ENCODE peak calls at places on chromosomes 11 and 22, in five cellular contexts. One of them, this sample, is unnamed.

GRCh38 chr22:24437820-24438328 is 10.5 kb downstream of the ADORA2A start:
- DNase-seq in neuronal stem cell: no peak
- DNase-seq in IMR-90: no peak
- DNase-seq in H1: no peak
- DNase-seq in mesendoderm: peak
- DNase-seq in this sample: no peak

GRCh38 chr22:22111267-22111751 is 128.7 kb upstream of the TOP3B start:
- DNase-seq in neuronal stem cell: no peak
- DNase-seq in IMR-90: peak
- DNase-seq in H1: no peak
- DNase-seq in mesendoderm: peak
- DNase-seq in this sample: peak

GRCh38 chr11:111542606-111543275 is 2.2 kb downstream of the LAYN start:
- DNase-seq in neuronal stem cell: no peak
- DNase-seq in IMR-90: no peak
- DNase-seq in H1: no peak
- DNase-seq in mesendoderm: no peak
- DNase-seq in this sample: no peak

GRCh38 chr11:124934862-124935547 is 842 bp downstream of the HEPACAM start:
- DNase-seq in neuronal stem cell: no peak
- DNase-seq in IMR-90: peak
- DNase-seq in H1: no peak
- DNase-seq in mesendoderm: no peak
- DNase-seq in this sample: peak

GRCh38 chr11:80297808-80298460 is 857.1 kb upstream of the TENM4 start:
- DNase-seq in neuronal stem cell: no peak
- DNase-seq in IMR-90: peak
- DNase-seq in H1: no peak
- DNase-seq in mesendoderm: no peak
- DNase-seq in this sample: peak

GRCh38 chr11:92298238-92298565 is 73.6 kb downstream of the FAT3 start:
- DNase-seq in neuronal stem cell: no peak
- DNase-seq in IMR-90: no peak
- DNase-seq in H1: no peak
- DNase-seq in mesendoderm: no peak
- DNase-seq in this sample: no peak

GRCh38 chr22:38243007-38243775 is 29.6 kb downstream of the TMEM184B start:
- DNase-seq in neuronal stem cell: no peak
- DNase-seq in IMR-90: peak
- DNase-seq in H1: no peak
- DNase-seq in mesendoderm: no peak
- DNase-seq in this sample: peak

GRCh38 chr22:19818264-19819208 is 36.1 kb downstream of the GNB1L start:
- DNase-seq in neuronal stem cell: no peak
- DNase-seq in IMR-90: no peak
- DNase-seq in H1: no peak
- DNase-seq in mesendoderm: no peak
- DNase-seq in this sample: no peak

GRCh38 chr11:15622231-15622890 is 507.6 kb downstream of the INSC start:
- DNase-seq in neuronal stem cell: peak
- DNase-seq in IMR-90: no peak
- DNase-seq in H1: no peak
- DNase-seq in mesendoderm: peak
- DNase-seq in this sample: no peak
- H2BK5ac ChIP-seq in neuronal stem cell: no peak
- H2BK5ac ChIP-seq in IMR-90: no peak
- H2BK5ac ChIP-seq in H1: no peak
- H2BK5ac ChIP-seq in mesendoderm: peak
- H2BK5ac ChIP-seq in this sample: no peak

GRCh38 chr11:102302241-102302640 is 15.0 kb upstream of the BIRC3 start:
- DNase-seq in neuronal stem cell: no peak
- DNase-seq in IMR-90: no peak
- DNase-seq in H1: no peak
- DNase-seq in mesendoderm: no peak
- DNase-seq in this sample: no peak

GRCh38 chr11:102306817-102307814 is 10.2 kb upstream of the BIRC3 start:
- DNase-seq in neuronal stem cell: no peak
- DNase-seq in IMR-90: no peak
- DNase-seq in H1: no peak
- DNase-seq in mesendoderm: peak
- DNase-seq in this sample: no peak

GRCh38 chr11:102304686-102305085 is 12.6 kb upstream of the BIRC3 start:
- DNase-seq in neuronal stem cell: no peak
- DNase-seq in IMR-90: no peak
- DNase-seq in H1: no peak
- DNase-seq in mesendoderm: no peak
- DNase-seq in this sample: no peak

GRCh38 chr11:102306048-102306575 is 11.2 kb upstream of the BIRC3 start:
- DNase-seq in neuronal stem cell: no peak
- DNase-seq in IMR-90: no peak
- DNase-seq in H1: no peak
- DNase-seq in mesendoderm: no peak
- DNase-seq in this sample: no peak

DNA sequence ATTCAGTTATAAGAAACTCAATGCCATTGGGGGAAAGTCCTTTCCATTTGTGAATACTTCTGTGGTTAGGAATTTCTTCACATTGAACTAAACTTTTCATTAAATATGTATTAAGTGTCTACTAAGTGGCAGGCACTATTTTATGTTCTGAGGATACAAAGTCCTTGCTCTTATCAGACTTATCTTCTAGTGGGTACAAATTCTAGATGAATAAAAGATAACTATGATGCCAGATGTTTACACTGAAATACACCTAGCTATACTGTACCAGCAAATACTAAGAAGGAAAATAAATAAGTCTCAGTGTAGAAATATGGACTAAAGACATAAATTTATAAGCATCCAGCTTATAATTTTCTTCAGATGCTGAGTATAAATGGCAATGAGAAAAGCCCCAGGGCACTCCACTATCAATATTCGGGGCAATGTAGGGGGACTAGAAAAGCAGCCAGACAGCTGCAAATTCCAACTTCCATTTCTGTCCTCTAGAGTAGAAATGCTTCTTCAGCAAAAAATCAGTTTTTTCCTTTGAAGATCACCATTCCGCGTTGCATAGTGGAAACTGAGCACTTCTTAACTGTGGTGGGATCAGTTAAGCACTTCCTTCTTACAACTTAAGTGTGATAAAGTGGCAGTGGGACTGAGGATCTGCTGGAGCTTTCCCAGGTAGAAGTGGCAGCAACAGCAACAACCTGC is 11.8 kb upstream of the BIRC3 start:
- DNase-seq in neuronal stem cell: no peak
- DNase-seq in IMR-90: no peak
- DNase-seq in H1: no peak
- DNase-seq in mesendoderm: no peak
- DNase-seq in this sample: no peak
- H3K4me3 ChIP-seq in neuronal stem cell: no peak
- H3K4me3 ChIP-seq in IMR-90: no peak
- H3K4me3 ChIP-seq in H1: no peak
- H3K4me3 ChIP-seq in mesendoderm: no peak
- H3K4me3 ChIP-seq in this sample: no peak

DNA sequence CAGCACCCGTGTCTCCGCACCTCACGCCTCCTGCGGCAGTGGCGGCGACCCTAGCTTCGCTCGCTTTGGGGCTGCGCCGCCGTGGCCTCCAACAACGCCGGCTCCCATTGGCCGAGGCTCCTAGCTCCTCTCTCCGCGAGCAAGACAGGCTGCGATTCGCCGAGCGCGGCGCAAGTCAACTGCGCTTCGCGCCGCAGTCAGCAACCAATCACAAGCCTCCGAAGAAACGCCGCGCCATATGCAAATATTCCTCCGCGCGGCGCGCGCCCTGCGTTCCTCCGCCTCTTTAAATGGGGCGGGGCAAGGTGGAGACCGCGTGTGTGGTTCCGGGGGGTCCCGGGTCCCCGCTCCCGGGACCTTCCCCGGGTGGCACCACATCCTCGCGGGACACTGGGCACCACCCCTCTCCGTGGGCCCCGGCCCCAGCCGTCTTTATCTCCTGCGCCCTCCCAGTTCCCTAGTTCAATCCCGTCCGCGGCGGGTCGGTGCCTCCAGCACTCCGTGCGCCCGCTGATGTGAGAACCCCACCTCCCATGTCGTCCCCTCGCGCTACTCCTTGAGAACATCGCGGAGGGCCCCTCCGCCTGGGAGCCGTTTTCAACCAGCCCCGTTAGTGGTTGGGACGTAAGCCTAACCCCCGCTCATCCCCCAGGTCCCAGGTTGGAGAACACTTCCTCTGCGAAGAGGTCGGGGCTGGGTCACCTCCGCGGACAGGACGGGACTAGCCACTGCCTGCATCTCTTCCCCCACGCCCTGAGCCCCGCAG is at the start of gene NAP1L4:
- DNase-seq in neuronal stem cell: peak
- DNase-seq in IMR-90: peak
- DNase-seq in H1: peak
- DNase-seq in mesendoderm: peak
- DNase-seq in this sample: peak
- H2BK5ac ChIP-seq in neuronal stem cell: no peak
- H2BK5ac ChIP-seq in IMR-90: peak
- H2BK5ac ChIP-seq in H1: peak
- H2BK5ac ChIP-seq in mesendoderm: peak
- H2BK5ac ChIP-seq in this sample: peak

GRCh38 chr11:119322360-119322739 is 5.4 kb upstream of the MCAM start:
- DNase-seq in neuronal stem cell: no peak
- DNase-seq in IMR-90: no peak
- DNase-seq in H1: no peak
- DNase-seq in mesendoderm: no peak
- DNase-seq in this sample: peak
- H3K4me3 ChIP-seq in neuronal stem cell: no peak
- H3K4me3 ChIP-seq in IMR-90: no peak
- H3K4me3 ChIP-seq in H1: no peak
- H3K4me3 ChIP-seq in mesendoderm: no peak
- H3K4me3 ChIP-seq in this sample: no peak

GRCh38 chr11:777288-778255 is at the start of gene GATD1:
- DNase-seq in neuronal stem cell: peak
- DNase-seq in IMR-90: peak
- DNase-seq in H1: no peak
- DNase-seq in mesendoderm: peak
- DNase-seq in this sample: peak
- H2BK5ac ChIP-seq in neuronal stem cell: peak
- H2BK5ac ChIP-seq in IMR-90: peak
- H2BK5ac ChIP-seq in H1: peak
- H2BK5ac ChIP-seq in mesendoderm: peak
- H2BK5ac ChIP-seq in this sample: peak

This sample was measured in mesenchymal stem cell.